ENCODE peak calls at places on chromosomes 7 and 10, in nine cellular contexts. One of them, this sample, is unnamed.

GRCh38 chr7:36232971-36233550 is 80.0 kb downstream of the EEPD1 start:
- DNase-seq in Kasumi-1: no peak
- DNase-seq in neuronal stem cell: no peak
- DNase-seq in AG20443: no peak
- DNase-seq in NCI-H1417: no peak
- DNase-seq in left colon: no peak
- DNase-seq in activated CD4-positive, alpha-beta T cell treated with anti-CD3 and anti-CD28 coated beads, Interleukin-2, amount 50 U/mL, for 1 hour: no peak
- DNase-seq in mucosa of gallbladder: no peak
- DNase-seq in A549: no peak
- DNase-seq in this sample: no peak

GRCh38 chr7:48427671-48428070 is 256.4 kb downstream of the ABCA13 start:
- DNase-seq in Kasumi-1: no peak
- DNase-seq in neuronal stem cell: no peak
- DNase-seq in AG20443: peak
- DNase-seq in NCI-H1417: no peak
- DNase-seq in left colon: no peak
- DNase-seq in activated CD4-positive, alpha-beta T cell treated with anti-CD3 and anti-CD28 coated beads, Interleukin-2, amount 50 U/mL, for 1 hour: no peak
- DNase-seq in mucosa of gallbladder: no peak
- DNase-seq in A549: no peak
- DNase-seq in this sample: no peak

GRCh38 chr7:132654150-132654549 is 77.9 kb upstream of the PLXNA4 start:
- DNase-seq in Kasumi-1: peak
- DNase-seq in neuronal stem cell: no peak
- DNase-seq in AG20443: peak
- DNase-seq in NCI-H1417: no peak
- DNase-seq in left colon: no peak
- DNase-seq in activated CD4-positive, alpha-beta T cell treated with anti-CD3 and anti-CD28 coated beads, Interleukin-2, amount 50 U/mL, for 1 hour: no peak
- DNase-seq in mucosa of gallbladder: no peak
- DNase-seq in A549: peak
- DNase-seq in this sample: no peak

GRCh38 chr10:88293651-88294230 is 289.4 kb downstream of the RNLS start:
- DNase-seq in Kasumi-1: no peak
- DNase-seq in neuronal stem cell: no peak
- DNase-seq in AG20443: no peak
- DNase-seq in NCI-H1417: no peak
- DNase-seq in left colon: no peak
- DNase-seq in activated CD4-positive, alpha-beta T cell treated with anti-CD3 and anti-CD28 coated beads, Interleukin-2, amount 50 U/mL, for 1 hour: no peak
- DNase-seq in mucosa of gallbladder: no peak
- DNase-seq in A549: no peak
- DNase-seq in this sample: no peak

GRCh38 chr10:118042827-118043242 is 3.9 kb downstream of the RAB11FIP2 start:
- DNase-seq in Kasumi-1: no peak
- DNase-seq in neuronal stem cell: no peak
- DNase-seq in AG20443: no peak
- DNase-seq in NCI-H1417: no peak
- DNase-seq in left colon: no peak
- DNase-seq in activated CD4-positive, alpha-beta T cell treated with anti-CD3 and anti-CD28 coated beads, Interleukin-2, amount 50 U/mL, for 1 hour: no peak
- DNase-seq in mucosa of gallbladder: no peak
- DNase-seq in A549: no peak
- DNase-seq in this sample: no peak

GRCh38 chr10:103894454-103894853 is 23.5 kb downstream of the STN1 start:
- DNase-seq in Kasumi-1: no peak
- DNase-seq in neuronal stem cell: no peak
- DNase-seq in AG20443: no peak
- DNase-seq in NCI-H1417: no peak
- DNase-seq in left colon: no peak
- DNase-seq in activated CD4-positive, alpha-beta T cell treated with anti-CD3 and anti-CD28 coated beads, Interleukin-2, amount 50 U/mL, for 1 hour: no peak
- DNase-seq in mucosa of gallbladder: no peak
- DNase-seq in A549: no peak
- DNase-seq in this sample: no peak

GRCh38 chr10:2610946-2611345 is 456.4 kb upstream of the PFKP start:
- DNase-seq in Kasumi-1: no peak
- DNase-seq in neuronal stem cell: peak
- DNase-seq in AG20443: no peak
- DNase-seq in NCI-H1417: no peak
- DNase-seq in left colon: no peak
- DNase-seq in activated CD4-positive, alpha-beta T cell treated with anti-CD3 and anti-CD28 coated beads, Interleukin-2, amount 50 U/mL, for 1 hour: no peak
- DNase-seq in mucosa of gallbladder: no peak
- DNase-seq in A549: no peak
- DNase-seq in this sample: no peak

GRCh38 chr7:35518767-35519166 is 176.2 kb downstream of the HERPUD2 start:
- DNase-seq in Kasumi-1: no peak
- DNase-seq in neuronal stem cell: no peak
- DNase-seq in AG20443: no peak
- DNase-seq in NCI-H1417: no peak
- DNase-seq in left colon: no peak
- DNase-seq in activated CD4-positive, alpha-beta T cell treated with anti-CD3 and anti-CD28 coated beads, Interleukin-2, amount 50 U/mL, for 1 hour: no peak
- DNase-seq in mucosa of gallbladder: no peak
- DNase-seq in A549: no peak
- DNase-seq in this sample: no peak

GRCh38 chr10:44788820-44789167 is 122.3 kb upstream of the TMEM72 start:
- DNase-seq in Kasumi-1: no peak
- DNase-seq in neuronal stem cell: no peak
- DNase-seq in AG20443: no peak
- DNase-seq in NCI-H1417: no peak
- DNase-seq in left colon: no peak
- DNase-seq in activated CD4-positive, alpha-beta T cell treated with anti-CD3 and anti-CD28 coated beads, Interleukin-2, amount 50 U/mL, for 1 hour: no peak
- DNase-seq in mucosa of gallbladder: no peak
- DNase-seq in A549: no peak
- DNase-seq in this sample: no peak

GRCh38 chr10:29949411-29950011 is 109.9 kb downstream of the JCAD start:
- DNase-seq in Kasumi-1: no peak
- DNase-seq in neuronal stem cell: no peak
- DNase-seq in AG20443: peak
- DNase-seq in NCI-H1417: no peak
- DNase-seq in left colon: no peak
- DNase-seq in activated CD4-positive, alpha-beta T cell treated with anti-CD3 and anti-CD28 coated beads, Interleukin-2, amount 50 U/mL, for 1 hour: no peak
- DNase-seq in mucosa of gallbladder: no peak
- DNase-seq in A549: no peak
- DNase-seq in this sample: no peak

This sample was measured in HAP-1.